ENCODE peak calls at places on chromosomes 16 and 17, in five cellular contexts. One of them, this sample, is unnamed.

GRCh38 chr16:23351360-23351759 is 49.3 kb downstream of the SCNN1B start:
- DNase-seq in tibial nerve: no peak
- DNase-seq in neural progenitor cell: no peak
- DNase-seq in ovary: no peak
- DNase-seq in thoracic aorta: no peak
- DNase-seq in this sample: no peak

GRCh38 chr17:6082335-6082734 is 12.2 kb downstream of the WSCD1 start:
- DNase-seq in neural progenitor cell: no peak
- DNase-seq in ovary: no peak
- DNase-seq in thoracic aorta: no peak
- DNase-seq in tibial nerve: no peak
- DNase-seq in this sample: no peak

GRCh38 chr17:19000531-19001011 is 4.0 kb downstream of the FAM83G start:
- DNase-seq in tibial nerve: no peak
- DNase-seq in neural progenitor cell: peak
- DNase-seq in thoracic aorta: no peak
- DNase-seq in ovary: no peak
- DNase-seq in this sample: peak

GRCh38 chr17:46770818-46771600 is 47.5 kb downstream of the WNT3 start:
- DNase-seq in thoracic aorta: no peak
- DNase-seq in ovary: no peak
- DNase-seq in tibial nerve: no peak
- DNase-seq in neural progenitor cell: peak
- DNase-seq in this sample: no peak

GRCh38 chr17:77186141-77186604 is 45.4 kb downstream of the SEC14L1 start:
- DNase-seq in tibial nerve: no peak
- DNase-seq in ovary: no peak
- DNase-seq in thoracic aorta: no peak
- DNase-seq in neural progenitor cell: no peak
- DNase-seq in this sample: no peak

GRCh38 chr17:41691031-41691777 is 2.5 kb downstream of the EIF1 start:
- DNase-seq in ovary: no peak
- DNase-seq in thoracic aorta: no peak
- DNase-seq in tibial nerve: no peak
- DNase-seq in neural progenitor cell: no peak
- DNase-seq in this sample: no peak

GRCh38 chr17:79005063-79005861 is 4.3 kb downstream of the CANT1 start:
- DNase-seq in tibial nerve: no peak
- DNase-seq in ovary: peak
- DNase-seq in neural progenitor cell: no peak
- DNase-seq in thoracic aorta: no peak
- DNase-seq in this sample: no peak

GRCh38 chr17:45311762-45312476 is 4.9 kb downstream of the MAP3K14 start:
- DNase-seq in ovary: no peak
- DNase-seq in thoracic aorta: no peak
- DNase-seq in neural progenitor cell: no peak
- DNase-seq in tibial nerve: peak
- DNase-seq in this sample: peak

GRCh38 chr16:31333686-31334649 is 21.0 kb upstream of the ITGAX start:
- DNase-seq in tibial nerve: no peak
- DNase-seq in neural progenitor cell: peak
- DNase-seq in thoracic aorta: no peak
- DNase-seq in ovary: no peak
- DNase-seq in this sample: no peak

GRCh38 chr17:62179525-62180161 is 114.6 kb upstream of the MED13 start:
- DNase-seq in ovary: no peak
- DNase-seq in neural progenitor cell: no peak
- DNase-seq in thoracic aorta: no peak
- DNase-seq in tibial nerve: no peak
- DNase-seq in this sample: peak

GRCh38 chr17:74367206-74367605 is at the start of gene GPR142:
- DNase-seq in tibial nerve: no peak
- DNase-seq in ovary: no peak
- DNase-seq in neural progenitor cell: no peak
- DNase-seq in thoracic aorta: no peak
- DNase-seq in this sample: no peak

GRCh38 chr17:50101346-50102163 is 6.4 kb downstream of the PDK2 start:
- DNase-seq in tibial nerve: no peak
- DNase-seq in neural progenitor cell: peak
- DNase-seq in ovary: peak
- DNase-seq in thoracic aorta: no peak
- DNase-seq in this sample: no peak

GRCh38 chr16:85466989-85467388 is 146.1 kb upstream of the GSE1 start:
- DNase-seq in neural progenitor cell: no peak
- DNase-seq in ovary: no peak
- DNase-seq in thoracic aorta: no peak
- DNase-seq in tibial nerve: no peak
- DNase-seq in this sample: no peak

GRCh38 chr16:49382916-49383315 is 9.3 kb downstream of the C16orf78 start:
- DNase-seq in thoracic aorta: no peak
- DNase-seq in ovary: no peak
- DNase-seq in tibial nerve: no peak
- DNase-seq in neural progenitor cell: peak
- DNase-seq in this sample: no peak
- TF ChIP-seq CTCF in thoracic aorta: no peak
- TF ChIP-seq CTCF in ovary: no peak
- TF ChIP-seq CTCF in tibial nerve: no peak
- TF ChIP-seq CTCF in neural progenitor cell: peak
- TF ChIP-seq CTCF in this sample: no peak

DNA sequence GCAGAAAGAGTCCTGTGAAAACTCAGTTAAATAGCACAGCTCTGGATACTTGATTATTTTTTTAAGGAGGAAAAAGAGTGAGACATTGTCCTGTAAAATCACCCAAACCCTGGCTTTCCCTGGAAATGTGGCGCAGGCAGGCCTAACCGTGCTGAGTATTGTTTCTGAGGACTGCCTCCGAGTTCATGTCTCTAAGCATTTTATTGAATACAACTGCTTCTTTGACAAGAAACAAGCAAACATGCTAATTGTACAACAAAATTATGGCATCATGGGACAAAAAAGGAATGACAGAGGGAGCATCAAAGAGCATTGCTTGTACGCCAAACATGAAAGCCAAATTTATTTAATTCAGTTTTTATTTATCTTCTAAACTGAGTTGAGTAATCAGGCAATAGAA is 64.5 kb upstream of the HSBP1 start:
- DNase-seq in thoracic aorta: no peak
- DNase-seq in ovary: no peak
- DNase-seq in neural progenitor cell: no peak
- DNase-seq in tibial nerve: no peak
- DNase-seq in this sample: no peak
- H3K27ac ChIP-seq in thoracic aorta: no peak
- H3K27ac ChIP-seq in ovary: no peak
- H3K27ac ChIP-seq in neural progenitor cell: no peak
- H3K27ac ChIP-seq in tibial nerve: no peak
- H3K27ac ChIP-seq in this sample: no peak

DNA sequence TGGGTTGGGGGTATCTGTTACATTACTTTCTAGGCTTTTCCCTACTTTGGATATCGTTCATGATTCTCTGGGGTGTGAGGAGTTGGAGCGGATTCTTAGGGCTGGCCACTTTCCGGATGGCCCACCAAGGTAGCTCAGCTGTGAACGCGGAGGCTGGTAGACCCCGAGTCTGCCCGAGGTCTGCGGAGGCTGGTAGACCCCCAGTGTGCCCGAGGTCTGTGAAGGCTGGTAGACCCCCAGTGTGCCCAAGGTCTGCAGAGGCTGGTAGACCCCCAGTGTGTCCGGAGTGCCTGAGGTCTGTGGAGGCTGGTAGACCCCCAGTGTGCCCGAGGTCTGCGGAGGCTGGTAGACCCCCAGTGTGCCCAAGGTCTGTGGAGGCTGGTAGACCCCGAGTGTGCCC is 99.2 kb upstream of the ZNF469 start:
- DNase-seq in tibial nerve: no peak
- DNase-seq in ovary: no peak
- DNase-seq in thoracic aorta: no peak
- DNase-seq in neural progenitor cell: no peak
- DNase-seq in this sample: no peak
- H3K4me3 ChIP-seq in tibial nerve: no peak
- H3K4me3 ChIP-seq in ovary: no peak
- H3K4me3 ChIP-seq in thoracic aorta: no peak
- H3K4me3 ChIP-seq in neural progenitor cell: no peak
- H3K4me3 ChIP-seq in this sample: no peak

GRCh38 chr17:737561-738113 is 5.2 kb downstream of the TLCD3A start:
- DNase-seq in thoracic aorta: no peak
- DNase-seq in tibial nerve: no peak
- DNase-seq in ovary: no peak
- DNase-seq in neural progenitor cell: no peak
- DNase-seq in this sample: no peak

GRCh38 chr17:732788-733720 is 658 bp downstream of the TLCD3A start:
- DNase-seq in ovary: no peak
- DNase-seq in neural progenitor cell: peak
- DNase-seq in thoracic aorta: no peak
- DNase-seq in tibial nerve: no peak
- DNase-seq in this sample: peak

GRCh38 chr17:731943-732787 is at the start of gene TLCD3A:
- DNase-seq in tibial nerve: peak
- DNase-seq in ovary: peak
- DNase-seq in thoracic aorta: no peak
- DNase-seq in neural progenitor cell: peak
- DNase-seq in this sample: peak

GRCh38 chr17:728911-729310 is 3.5 kb upstream of the TLCD3A start:
- DNase-seq in tibial nerve: no peak
- DNase-seq in thoracic aorta: no peak
- DNase-seq in neural progenitor cell: no peak
- DNase-seq in ovary: no peak
- DNase-seq in this sample: no peak

GRCh38 chr17:733743-734142 is 1.3 kb downstream of the TLCD3A start:
- DNase-seq in neural progenitor cell: no peak
- DNase-seq in thoracic aorta: no peak
- DNase-seq in tibial nerve: no peak
- DNase-seq in ovary: no peak
- DNase-seq in this sample: no peak
- TF ChIP-seq CTCF in neural progenitor cell: no peak
- TF ChIP-seq CTCF in thoracic aorta: no peak
- TF ChIP-seq CTCF in tibial nerve: no peak
- TF ChIP-seq CTCF in ovary: no peak
- TF ChIP-seq CTCF in this sample: no peak

GRCh38 chr17:7211512-7212277 is 7.9 kb downstream of the DLG4 start:
- DNase-seq in neural progenitor cell: peak
- DNase-seq in tibial nerve: no peak
- DNase-seq in thoracic aorta: no peak
- DNase-seq in ovary: peak
- DNase-seq in this sample: no peak

GRCh38 chr17:7215136-7215638 is 4.4 kb downstream of the DLG4 start:
- DNase-seq in ovary: no peak
- DNase-seq in tibial nerve: no peak
- DNase-seq in neural progenitor cell: no peak
- DNase-seq in thoracic aorta: no peak
- DNase-seq in this sample: no peak

GRCh38 chr17:7214300-7215135 is 5.1 kb downstream of the DLG4 start:
- DNase-seq in ovary: peak
- DNase-seq in thoracic aorta: peak
- DNase-seq in neural progenitor cell: peak
- DNase-seq in tibial nerve: peak
- DNase-seq in this sample: peak

GRCh38 chr17:7215652-7216139 is 3.9 kb downstream of the DLG4 start:
- DNase-seq in thoracic aorta: no peak
- DNase-seq in tibial nerve: no peak
- DNase-seq in neural progenitor cell: peak
- DNase-seq in ovary: peak
- DNase-seq in this sample: no peak

GRCh38 chr17:7213895-7214299 is 5.7 kb downstream of the DLG4 start:
- DNase-seq in ovary: peak
- DNase-seq in neural progenitor cell: peak
- DNase-seq in tibial nerve: no peak
- DNase-seq in thoracic aorta: peak
- DNase-seq in this sample: peak
- H3K27ac ChIP-seq in ovary: peak
- H3K27ac ChIP-seq in neural progenitor cell: no peak
- H3K27ac ChIP-seq in tibial nerve: peak
- H3K27ac ChIP-seq in thoracic aorta: no peak
- H3K27ac ChIP-seq in this sample: peak

DNA sequence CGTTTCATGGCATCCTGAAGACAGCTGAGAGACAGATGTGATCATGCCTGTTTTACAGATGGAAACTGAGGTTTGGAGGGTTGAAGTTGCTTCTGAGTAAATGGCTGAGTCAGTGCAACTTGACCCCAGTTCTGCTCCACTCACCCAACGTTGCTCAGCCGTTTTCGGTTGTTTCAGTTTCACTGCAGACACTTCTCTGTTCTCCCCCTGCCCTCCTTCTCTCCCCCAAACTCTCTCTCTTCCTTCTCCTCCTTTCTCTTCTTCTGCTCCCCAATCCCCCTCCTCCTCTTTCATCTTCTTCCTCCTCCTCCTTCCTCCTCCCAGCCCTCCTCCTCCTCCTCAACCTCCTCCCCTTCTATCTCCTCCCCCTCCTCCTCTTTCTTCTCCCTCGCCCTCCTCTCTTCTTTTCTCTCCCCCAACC is 9.4 kb upstream of the CEP20 start:
- DNase-seq in tibial nerve: no peak
- DNase-seq in thoracic aorta: no peak
- DNase-seq in neural progenitor cell: no peak
- DNase-seq in ovary: no peak
- DNase-seq in this sample: peak
- H3K4me3 ChIP-seq in tibial nerve: no peak
- H3K4me3 ChIP-seq in thoracic aorta: no peak
- H3K4me3 ChIP-seq in neural progenitor cell: no peak
- H3K4me3 ChIP-seq in ovary: no peak
- H3K4me3 ChIP-seq in this sample: no peak

GRCh38 chr16:83200005-83200779 is 573.4 kb downstream of the CDH13 start:
- DNase-seq in thoracic aorta: no peak
- DNase-seq in ovary: no peak
- DNase-seq in neural progenitor cell: peak
- DNase-seq in tibial nerve: no peak
- DNase-seq in this sample: no peak
- TF ChIP-seq CTCF in thoracic aorta: no peak
- TF ChIP-seq CTCF in ovary: no peak
- TF ChIP-seq CTCF in neural progenitor cell: peak
- TF ChIP-seq CTCF in tibial nerve: peak
- TF ChIP-seq CTCF in this sample: peak

GRCh38 chr17:35801583-35802224 is 6.3 kb upstream of the MMP28 start:
- DNase-seq in neural progenitor cell: no peak
- DNase-seq in ovary: no peak
- DNase-seq in tibial nerve: no peak
- DNase-seq in thoracic aorta: no peak
- DNase-seq in this sample: no peak
- H3K27ac ChIP-seq in neural progenitor cell: no peak
- H3K27ac ChIP-seq in ovary: no peak
- H3K27ac ChIP-seq in tibial nerve: peak
- H3K27ac ChIP-seq in thoracic aorta: no peak
- H3K27ac ChIP-seq in this sample: no peak